ENCODE peak calls at places on chromosomes 4 and X, in six cellular contexts. J is adipocyte, U is AG08395, W is transverse colon, E is LoVo, O is ovary. L is an unnamed sample.

GRCh38 chr4:25442863-25443307 is 65.8 kb downstream of the ANAPC4 start:
- DNase-seq in J (no peak), U (no peak), W (no peak), E (no peak), O (no peak), L (no peak)

GRCh38 chr4:120466429-120466828 is 399.8 kb upstream of the MAD2L1 start:
- DNase-seq in J (no peak), U (no peak), W (no peak), E (no peak), O (no peak), L (no peak)

GRCh38 chr4:128958194-128958593 is 135.1 kb downstream of the SCLT1 start:
- DNase-seq in J (peak; percentile 5), U (no peak), W (no peak), E (no peak), O (no peak), L (no peak)

GRCh38 chr4:80412322-80412721 is 76.8 kb downstream of the CFAP299 start:
- DNase-seq in J (no peak), U (no peak), W (no peak), E (no peak), O (no peak), L (peak; percentile 13)

GRCh38 chrX:95889279-95889678 is 795.4 kb upstream of the DIAPH2 start:
- DNase-seq in J (no peak), U (no peak), W (peak; percentile 51), E (no peak), O (no peak), L (no peak)

GRCh38 chr4:83618431-83618830 is 82.5 kb downstream of the GPAT3 start:
- DNase-seq in J (peak; percentile 69), U (peak; percentile 70), W (peak; percentile 50), E (peak; percentile 82), O (no peak), L (peak; percentile 83)

GRCh38 chr4:153137168-153137567 is 67.1 kb upstream of the TRIM2 start:
- DNase-seq in J (peak; percentile 94), U (peak; percentile 97), W (no peak), E (peak; percentile 34), O (peak; percentile 48), L (peak; percentile 91)

GRCh38 chr4:183596056-183596757 is 62.8 kb downstream of the RWDD4 start:
- DNase-seq in J (no peak), U (no peak), W (no peak), E (peak; percentile 60), O (no peak), L (no peak)

GRCh38 chr4:38310446-38311043 is 350.3 kb downstream of the PTTG2 start:
- DNase-seq in J (no peak), U (no peak), W (peak; percentile 28), E (no peak), O (no peak), L (no peak)

L was measured in AG10803.